ENCODE peak calls at places on chromosomes 4 and X, in five cellular contexts. One of them, this sample, is unnamed.

GRCh38 chrX:46912098-46912672 is at the start of gene JADE3:
- DNase-seq in IMR-90: peak; percentile 56
- DNase-seq in pancreas: peak; percentile 86
- DNase-seq in upper lobe of right lung: peak; percentile 89
- DNase-seq in CD8-positive, alpha-beta memory T cell: peak; percentile 40
- DNase-seq in this sample: peak; percentile 67

GRCh38 chr4:182502074-182502473 is 258.9 kb downstream of the TENM3 start:
- DNase-seq in CD8-positive, alpha-beta memory T cell: no peak
- DNase-seq in pancreas: no peak
- DNase-seq in IMR-90: no peak
- DNase-seq in upper lobe of right lung: no peak
- DNase-seq in this sample: no peak

GRCh38 chr4:79922011-79922410 is 151.0 kb downstream of the ANTXR2 start:
- DNase-seq in CD8-positive, alpha-beta memory T cell: no peak
- DNase-seq in pancreas: no peak
- DNase-seq in upper lobe of right lung: no peak
- DNase-seq in IMR-90: peak; percentile 10
- DNase-seq in this sample: no peak

GRCh38 chr4:105894570-105895323 is 524 bp upstream of the NPNT start:
- DNase-seq in upper lobe of right lung: peak; percentile 87
- DNase-seq in CD8-positive, alpha-beta memory T cell: no peak
- DNase-seq in IMR-90: no peak
- DNase-seq in pancreas: no peak
- DNase-seq in this sample: no peak

GRCh38 chr4:39495446-39496208 is 31.6 kb downstream of the UGDH start:
- DNase-seq in upper lobe of right lung: no peak
- DNase-seq in IMR-90: peak; percentile 10
- DNase-seq in pancreas: no peak
- DNase-seq in CD8-positive, alpha-beta memory T cell: no peak
- DNase-seq in this sample: no peak

GRCh38 chr4:26032572-26033320 is 118.7 kb downstream of the SMIM20 start:
- DNase-seq in pancreas: no peak
- DNase-seq in IMR-90: peak; percentile 91
- DNase-seq in CD8-positive, alpha-beta memory T cell: no peak
- DNase-seq in upper lobe of right lung: no peak
- DNase-seq in this sample: peak; percentile 27

GRCh38 chr4:13248621-13249298 is 235.4 kb downstream of the RAB28 start:
- DNase-seq in upper lobe of right lung: no peak
- DNase-seq in pancreas: no peak
- DNase-seq in CD8-positive, alpha-beta memory T cell: no peak
- DNase-seq in IMR-90: peak; percentile 6
- DNase-seq in this sample: no peak

GRCh38 chr4:180953572-180953971 is 1289.6 kb upstream of the TENM3 start:
- DNase-seq in IMR-90: peak; percentile 4
- DNase-seq in pancreas: no peak
- DNase-seq in upper lobe of right lung: no peak
- DNase-seq in CD8-positive, alpha-beta memory T cell: no peak
- DNase-seq in this sample: no peak

GRCh38 chr4:73895201-73896177 is 26.3 kb downstream of the CXCL1 start:
- DNase-seq in CD8-positive, alpha-beta memory T cell: no peak
- DNase-seq in upper lobe of right lung: no peak
- DNase-seq in IMR-90: peak; percentile 42
- DNase-seq in pancreas: no peak
- DNase-seq in this sample: no peak

GRCh38 chrX:11380187-11380586 is 87.0 kb downstream of the AMELX start:
- DNase-seq in CD8-positive, alpha-beta memory T cell: no peak
- DNase-seq in pancreas: no peak
- DNase-seq in upper lobe of right lung: no peak
- DNase-seq in IMR-90: no peak
- DNase-seq in this sample: no peak

GRCh38 chrX:24231169-24231568 is 81.6 kb downstream of the ZFX start:
- DNase-seq in upper lobe of right lung: no peak
- DNase-seq in pancreas: no peak
- DNase-seq in CD8-positive, alpha-beta memory T cell: no peak
- DNase-seq in IMR-90: peak; percentile 93
- DNase-seq in this sample: no peak

GRCh38 chr4:83009529-83009928 is 1.1 kb downstream of the LIN54 start:
- DNase-seq in IMR-90: peak; percentile 16
- DNase-seq in pancreas: no peak
- DNase-seq in CD8-positive, alpha-beta memory T cell: no peak
- DNase-seq in upper lobe of right lung: no peak
- DNase-seq in this sample: no peak

DNA sequence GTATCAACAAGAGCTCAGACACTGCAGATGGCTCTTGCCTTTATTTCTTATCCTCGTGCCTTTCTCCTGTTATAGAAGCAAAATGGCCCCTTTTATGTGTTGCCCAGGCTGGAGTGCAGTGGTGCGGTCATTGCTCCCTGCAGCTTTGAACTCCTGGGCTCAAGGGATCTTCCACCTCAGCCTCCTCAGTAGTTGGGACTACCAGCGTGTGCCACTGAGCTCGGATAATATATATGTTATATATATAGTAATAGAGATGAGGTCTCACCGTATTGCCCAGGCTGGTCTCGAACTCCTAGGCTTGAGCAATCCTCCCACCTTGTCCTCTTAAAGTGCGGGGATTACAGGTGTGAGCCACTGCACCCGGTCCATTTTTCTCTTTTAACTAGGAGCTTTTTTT is 79.7 kb downstream of the TMEM131L start:
- DNase-seq in IMR-90: no peak
- DNase-seq in upper lobe of right lung: no peak
- DNase-seq in CD8-positive, alpha-beta memory T cell: no peak
- DNase-seq in pancreas: no peak
- DNase-seq in this sample: no peak
- H3K27ac ChIP-seq in IMR-90: no peak overlapping the region
- H3K27ac ChIP-seq in upper lobe of right lung: no peak overlapping the region
- H3K27ac ChIP-seq in CD8-positive, alpha-beta memory T cell: no peak overlapping the region
- H3K27ac ChIP-seq in pancreas: no peak overlapping the region
- H3K27ac ChIP-seq in this sample: peak overlapping the region; percentile 95

DNA sequence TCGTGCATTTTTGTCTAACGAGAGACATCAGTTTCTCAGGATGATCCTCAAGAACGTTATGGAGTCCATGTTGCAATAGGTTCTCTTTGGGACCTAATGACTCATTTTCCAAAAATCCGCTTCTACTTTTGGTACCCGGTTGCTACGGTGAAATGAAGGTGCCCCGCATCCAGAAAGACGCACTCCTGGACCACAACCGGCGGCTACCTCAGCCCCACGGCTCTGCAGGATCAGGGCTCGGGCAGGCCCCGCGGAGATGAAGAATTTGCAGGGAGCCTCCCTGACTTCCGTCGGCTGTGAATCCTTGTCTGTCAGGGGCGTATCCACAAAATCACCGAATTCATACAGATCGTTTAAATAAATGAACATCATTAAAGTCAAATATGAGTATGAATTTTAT is 15.6 kb downstream of the GTPBP6 start:
- DNase-seq in upper lobe of right lung: no peak
- DNase-seq in pancreas: peak; percentile 17
- DNase-seq in CD8-positive, alpha-beta memory T cell: peak; percentile 34
- DNase-seq in IMR-90: no peak
- DNase-seq in this sample: no peak
- H3K36me3 ChIP-seq in upper lobe of right lung: peaks cover 79% of the 10 kb centered on the region
- H3K36me3 ChIP-seq in pancreas: no peaks in the 10 kb centered on the region
- H3K36me3 ChIP-seq in CD8-positive, alpha-beta memory T cell: peaks cover 8% of the 10 kb centered on the region
- H3K36me3 ChIP-seq in IMR-90: peaks cover 56% of the 10 kb centered on the region
- H3K36me3 ChIP-seq in this sample: peaks cover 63% of the 10 kb centered on the region

GRCh38 chr4:1061747-1062146 is 50.3 kb downstream of the FGFRL1 start:
- DNase-seq in pancreas: no peak
- DNase-seq in IMR-90: no peak
- DNase-seq in upper lobe of right lung: no peak
- DNase-seq in CD8-positive, alpha-beta memory T cell: no peak
- DNase-seq in this sample: no peak

GRCh38 chr4:1058997-1059665 is 47.7 kb downstream of the FGFRL1 start:
- DNase-seq in CD8-positive, alpha-beta memory T cell: no peak
- DNase-seq in pancreas: peak; percentile 47
- DNase-seq in IMR-90: no peak
- DNase-seq in upper lobe of right lung: peak; percentile 60
- DNase-seq in this sample: no peak

GRCh38 chr4:1061372-1061700 is 49.9 kb downstream of the FGFRL1 start:
- DNase-seq in IMR-90: no peak
- DNase-seq in pancreas: peak; percentile 44
- DNase-seq in CD8-positive, alpha-beta memory T cell: no peak
- DNase-seq in upper lobe of right lung: no peak
- DNase-seq in this sample: no peak

GRCh38 chr4:1060646-1061371 is 49.4 kb downstream of the FGFRL1 start:
- DNase-seq in CD8-positive, alpha-beta memory T cell: no peak
- DNase-seq in upper lobe of right lung: no peak
- DNase-seq in IMR-90: no peak
- DNase-seq in pancreas: peak; percentile 5
- DNase-seq in this sample: no peak

GRCh38 chr4:1060121-1060520 is 48.7 kb downstream of the FGFRL1 start:
- DNase-seq in IMR-90: no peak
- DNase-seq in pancreas: peak; percentile 25
- DNase-seq in CD8-positive, alpha-beta memory T cell: no peak
- DNase-seq in upper lobe of right lung: no peak
- DNase-seq in this sample: no peak
- H3K4me1 ChIP-seq in IMR-90: no peaks in the 10 kb centered on the region
- H3K4me1 ChIP-seq in pancreas: no peaks in the 10 kb centered on the region
- H3K4me1 ChIP-seq in CD8-positive, alpha-beta memory T cell: peaks cover 14% of the 10 kb centered on the region
- H3K4me1 ChIP-seq in upper lobe of right lung: peaks cover 10% of the 10 kb centered on the region
- H3K4me1 ChIP-seq in this sample: no peaks in the 10 kb centered on the region

DNA sequence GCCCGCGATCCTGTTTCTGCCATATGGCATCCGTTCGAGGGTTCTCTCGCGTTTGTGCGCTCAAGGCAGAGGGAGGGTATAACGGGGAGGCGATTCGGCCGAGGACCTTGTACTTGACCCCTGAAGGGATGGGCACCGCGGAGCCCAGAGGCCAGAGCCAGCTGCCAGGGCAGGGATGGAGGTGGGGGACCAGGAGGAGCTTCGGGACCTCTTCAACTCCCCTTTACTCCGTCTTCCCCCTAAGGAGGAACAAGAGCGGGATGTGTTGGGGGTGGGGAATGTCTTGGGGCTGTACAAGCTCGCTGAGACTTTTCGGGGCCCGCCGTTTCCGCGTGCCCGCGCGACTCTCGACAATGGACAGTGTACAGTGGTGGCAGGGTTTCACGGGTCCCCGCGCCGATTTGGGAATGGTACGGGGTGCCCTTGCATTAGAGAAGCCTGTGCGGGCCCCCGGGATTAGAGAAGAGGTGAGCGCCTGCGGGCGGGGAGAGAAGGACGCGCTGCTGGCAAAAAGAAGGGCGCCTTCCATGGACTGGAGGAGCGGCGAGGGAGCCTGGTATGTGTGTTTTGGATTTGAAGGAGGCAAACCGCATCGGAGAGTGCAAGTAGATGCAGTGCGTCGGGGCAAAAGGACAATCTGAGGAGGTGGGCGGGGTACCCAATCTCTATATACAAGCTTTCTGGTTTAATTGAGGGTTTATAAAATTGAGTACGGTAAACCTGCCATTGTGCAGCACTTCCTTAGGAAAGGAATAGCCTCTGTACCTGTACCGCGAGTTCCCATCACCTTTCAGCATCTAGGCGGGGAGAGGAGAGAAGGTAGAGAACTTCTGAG is 841 bp downstream of the UGT8 start:
- DNase-seq in IMR-90: no peak
- DNase-seq in CD8-positive, alpha-beta memory T cell: no peak
- DNase-seq in upper lobe of right lung: peak; percentile 68
- DNase-seq in pancreas: peak; percentile 74
- DNase-seq in this sample: no peak
- H3K27ac ChIP-seq in IMR-90: no peak overlapping the region
- H3K27ac ChIP-seq in CD8-positive, alpha-beta memory T cell: no peak overlapping the region
- H3K27ac ChIP-seq in upper lobe of right lung: no peak overlapping the region
- H3K27ac ChIP-seq in pancreas: peak overlapping the region; percentile 34
- H3K27ac ChIP-seq in this sample: no peak overlapping the region

GRCh38 chrX:54550821-54551220 is 20.8 kb downstream of the GNL3L start:
- DNase-seq in IMR-90: no peak
- DNase-seq in pancreas: no peak
- DNase-seq in upper lobe of right lung: no peak
- DNase-seq in CD8-positive, alpha-beta memory T cell: no peak
- DNase-seq in this sample: no peak

GRCh38 chrX:54551801-54552200 is 21.8 kb downstream of the GNL3L start:
- DNase-seq in IMR-90: no peak
- DNase-seq in upper lobe of right lung: no peak
- DNase-seq in pancreas: no peak
- DNase-seq in CD8-positive, alpha-beta memory T cell: no peak
- DNase-seq in this sample: no peak
- H3K36me3 ChIP-seq in IMR-90: peaks cover 48% of the 10 kb centered on the region
- H3K36me3 ChIP-seq in upper lobe of right lung: peaks cover 35% of the 10 kb centered on the region
- H3K36me3 ChIP-seq in pancreas: no peaks in the 10 kb centered on the region
- H3K36me3 ChIP-seq in CD8-positive, alpha-beta memory T cell: peaks cover 20% of the 10 kb centered on the region
- H3K36me3 ChIP-seq in this sample: peaks cover 2% of the 10 kb centered on the region

GRCh38 chr4:5368426-5368825 is 317.1 kb downstream of the STK32B start:
- DNase-seq in pancreas: no peak
- DNase-seq in upper lobe of right lung: no peak
- DNase-seq in IMR-90: no peak
- DNase-seq in CD8-positive, alpha-beta memory T cell: no peak
- DNase-seq in this sample: no peak
- H3K4me1 ChIP-seq in pancreas: no peaks in the 10 kb centered on the region
- H3K4me1 ChIP-seq in upper lobe of right lung: no peaks in the 10 kb centered on the region
- H3K4me1 ChIP-seq in IMR-90: peaks cover 13% of the 10 kb centered on the region
- H3K4me1 ChIP-seq in CD8-positive, alpha-beta memory T cell: no peaks in the 10 kb centered on the region
- H3K4me1 ChIP-seq in this sample: no peaks in the 10 kb centered on the region

GRCh38 chr4:53747401-53747800 is 156.1 kb upstream of the LNX1 start:
- DNase-seq in pancreas: no peak
- DNase-seq in CD8-positive, alpha-beta memory T cell: no peak
- DNase-seq in IMR-90: no peak
- DNase-seq in upper lobe of right lung: no peak
- DNase-seq in this sample: no peak

GRCh38 chr4:53744446-53745160 is 153.3 kb upstream of the LNX1 start:
- DNase-seq in CD8-positive, alpha-beta memory T cell: no peak
- DNase-seq in upper lobe of right lung: no peak
- DNase-seq in IMR-90: no peak
- DNase-seq in pancreas: no peak
- DNase-seq in this sample: no peak

GRCh38 chr4:53748328-53748772 is 157.1 kb upstream of the LNX1 start:
- DNase-seq in IMR-90: no peak
- DNase-seq in CD8-positive, alpha-beta memory T cell: no peak
- DNase-seq in pancreas: no peak
- DNase-seq in upper lobe of right lung: no peak
- DNase-seq in this sample: no peak
- H3K27ac ChIP-seq in IMR-90: no peak overlapping the region
- H3K27ac ChIP-seq in CD8-positive, alpha-beta memory T cell: no peak overlapping the region
- H3K27ac ChIP-seq in pancreas: no peak overlapping the region
- H3K27ac ChIP-seq in upper lobe of right lung: no peak overlapping the region
- H3K27ac ChIP-seq in this sample: no peak overlapping the region

DNA sequence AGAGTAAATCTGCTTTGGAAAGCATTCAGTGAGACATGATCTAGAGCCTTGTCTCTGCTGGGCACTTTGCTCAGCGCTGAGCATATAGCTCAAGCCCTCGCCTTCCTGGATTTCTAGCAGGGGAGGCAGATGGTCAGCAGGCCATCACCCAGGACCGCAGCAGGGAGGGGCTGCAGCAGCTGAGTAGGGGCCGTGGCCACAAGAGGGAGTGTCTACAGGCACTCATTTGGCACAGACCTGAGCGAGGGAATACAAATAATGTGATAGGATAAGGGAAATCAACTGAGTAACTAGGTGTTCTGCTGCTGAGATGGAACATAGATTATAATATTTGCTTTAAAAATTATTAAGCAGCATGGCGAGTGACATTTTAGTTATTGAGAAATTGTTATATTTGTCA is 30.2 kb downstream of the OFD1 start:
- DNase-seq in upper lobe of right lung: no peak
- DNase-seq in IMR-90: no peak
- DNase-seq in CD8-positive, alpha-beta memory T cell: no peak
- DNase-seq in pancreas: no peak
- DNase-seq in this sample: no peak
- H3K36me3 ChIP-seq in upper lobe of right lung: peaks cover 30% of the 10 kb centered on the region
- H3K36me3 ChIP-seq in IMR-90: peaks cover 28% of the 10 kb centered on the region
- H3K36me3 ChIP-seq in CD8-positive, alpha-beta memory T cell: peaks cover 30% of the 10 kb centered on the region
- H3K36me3 ChIP-seq in pancreas: no peaks in the 10 kb centered on the region
- H3K36me3 ChIP-seq in this sample: no peaks in the 10 kb centered on the region

GRCh38 chr4:7906171-7906581 is 33.5 kb downstream of the AFAP1 start:
- DNase-seq in pancreas: no peak
- DNase-seq in IMR-90: peak; percentile 45
- DNase-seq in upper lobe of right lung: no peak
- DNase-seq in CD8-positive, alpha-beta memory T cell: no peak
- DNase-seq in this sample: no peak
- H3K4me1 ChIP-seq in pancreas: no peaks in the 10 kb centered on the region
- H3K4me1 ChIP-seq in IMR-90: peaks cover 51% of the 10 kb centered on the region
- H3K4me1 ChIP-seq in upper lobe of right lung: peaks cover 52% of the 10 kb centered on the region
- H3K4me1 ChIP-seq in CD8-positive, alpha-beta memory T cell: peaks cover 3% of the 10 kb centered on the region
- H3K4me1 ChIP-seq in this sample: no peaks in the 10 kb centered on the region